ENCODE peak calls at places on chromosomes 11 and 22, in ten cellular contexts. T, F, M, E, R, L, N, G, U and W are unnamed samples.

GRCh38 chr11:83483808-83484207 is 197.6 kb upstream of the CCDC90B start:
- DNase-seq in U (no peak), G (no peak), T (no peak), L (no peak), M (no peak), E (no peak), R (no peak), N (no peak), F (no peak), W (no peak)

GRCh38 chr22:26471522-26471921 is 12.1 kb downstream of the HPS4 start:
- DNase-seq in F (peak; percentile 70), L (no peak), G (no peak), U (no peak), M (peak; percentile 99), T (no peak), R (no peak), N (peak; percentile 60), E (no peak), W (peak; percentile 96)

GRCh38 chr11:34916014-34916809 is at the start of the genes APIP and PDHX:
- DNase-seq in L (peak; percentile 100), N (peak; percentile 94), F (peak; percentile 98), E (peak; percentile 94), G (peak; percentile 99), T (peak; percentile 98), R (peak; percentile 99), M (peak; percentile 99), U (peak; percentile 100), W (peak; percentile 90)

GRCh38 chr11:134751161-134751560 is 339.1 kb upstream of the B3GAT1 start:
- DNase-seq in R (no peak), F (no peak), U (no peak), T (no peak), E (no peak), L (no peak), G (no peak), M (no peak), N (no peak), W (no peak)

GRCh38 chr11:67006029-67006884 is 16.7 kb upstream of the SYT12 start:
- DNase-seq in N (no peak), M (no peak), R (peak; percentile 21), E (peak; percentile 61), L (no peak), G (no peak), T (peak; percentile 29), U (no peak), F (peak; percentile 48), W (no peak)

GRCh38 chr22:25626146-25626992 is 61.9 kb downstream of the GRK3 start:
- DNase-seq in L (no peak), N (no peak), F (no peak), U (no peak), G (no peak), R (no peak), T (no peak), E (no peak), M (no peak), W (no peak)

GRCh38 chr11:96324912-96325311 is 18.1 kb downstream of the MAML2 start:
- DNase-seq in M (peak; percentile 93), U (no peak), G (no peak), T (no peak), N (no peak), F (peak; percentile 69), L (peak; percentile 84), R (no peak), E (peak; percentile 74), W (peak; percentile 68)

GRCh38 chr11:100890779-100891178 is 203.7 kb downstream of the ARHGAP42 start:
- DNase-seq in G (no peak), F (peak; percentile 70), M (peak; percentile 59), U (no peak), N (no peak), R (no peak), T (no peak), E (peak; percentile 26), L (peak; percentile 91), W (no peak)

GRCh38 chr11:75084883-75085282 is 11.8 kb downstream of the OR2AT4 start:
- DNase-seq in M (no peak), L (no peak), R (no peak), U (no peak), F (no peak), T (no peak), G (no peak), E (no peak), N (no peak), W (no peak)

GRCh38 chr22:17785185-17786184 is 11.2 kb upstream of the BID start:
- DNase-seq in L (peak; percentile 38), F (peak; percentile 59), T (peak; percentile 70), N (no peak), R (peak; percentile 75), E (peak; percentile 59), G (peak; percentile 70), M (peak; percentile 70), U (peak; percentile 89), W (no peak)

GRCh38 chr11:116126540-116126939 is 622.3 kb upstream of the CADM1 start:
- DNase-seq in G (no peak), L (no peak), N (no peak), R (no peak), T (no peak), M (no peak), E (no peak), F (no peak), U (no peak), W (no peak)

GRCh38 chr11:84234011-84234410 is 947.8 kb upstream of the CCDC90B start:
- DNase-seq in G (no peak), R (no peak), F (no peak), E (no peak), T (no peak), U (no peak), L (no peak), M (no peak), N (no peak), W (no peak)

GRCh38 chr11:115226556-115226955 is 277.7 kb downstream of the CADM1 start:
- DNase-seq in T (no peak), G (no peak), E (peak; percentile 55), M (peak; percentile 98), F (peak; percentile 46), N (no peak), L (peak; percentile 9), R (no peak), U (no peak), W (peak; percentile 92)

GRCh38 chr11:125588505-125588904 is 4.1 kb upstream of the STT3A start:
- DNase-seq in T (no peak), R (no peak), E (no peak), U (no peak), F (no peak), N (no peak), G (no peak), M (peak; percentile 54), L (no peak), W (peak; percentile 5)

GRCh38 chr11:61963282-61964057 is 4.0 kb downstream of the FTH1 start:
- DNase-seq in L (peak; percentile 86), M (peak; percentile 73), E (no peak), N (no peak), T (no peak), G (no peak), U (no peak), R (no peak), F (no peak), W (no peak)

GRCh38 chr22:23404689-23405365 is 175.3 kb downstream of the IGLL1 start:
- DNase-seq in G (no peak), R (no peak), N (no peak), T (no peak), E (peak; percentile 28), F (peak; percentile 62), M (peak; percentile 26), L (peak; percentile 48), U (peak; percentile 69), W (no peak)

GRCh38 chr11:132780051-132780450 is 752.2 kb downstream of the OPCML start:
- DNase-seq in M (no peak), F (no peak), R (no peak), T (no peak), G (no peak), L (no peak), E (no peak), U (no peak), N (peak; percentile 30), W (no peak)

GRCh38 chr11:127862406-127862805 is 725.0 kb downstream of the ETS1 start:
- DNase-seq in L (no peak), E (no peak), F (no peak), T (no peak), N (no peak), U (no peak), M (peak; percentile 75), R (no peak), G (no peak), W (peak; percentile 33)

GRCh38 chr11:65524010-65524746 is 705 bp upstream of the SCYL1 start:
- DNase-seq in F (no peak), R (no peak), G (no peak), E (no peak), T (no peak), N (no peak), M (no peak), L (no peak), U (peak; percentile 84), W (no peak)

GRCh38 chr11:73372371-73372993 is 3.7 kb upstream of the RELT start:
- DNase-seq in R (no peak), T (no peak), F (peak; percentile 62), N (no peak), U (no peak), G (no peak), L (no peak), E (no peak), M (peak; percentile 52), W (peak; percentile 10)

GRCh38 chr11:34633990-34634725 is 13.3 kb downstream of the EHF start:
- DNase-seq in T (no peak), L (peak; percentile 58), U (no peak), G (no peak), N (no peak), F (no peak), M (peak; percentile 52), E (no peak), R (no peak), W (no peak)

GRCh38 chr11:114054830-114055229 is 4.7 kb upstream of the ZBTB16 start:
- DNase-seq in L (no peak), F (no peak), N (no peak), M (no peak), E (no peak), G (no peak), T (no peak), U (no peak), R (no peak), W (no peak)

GRCh38 chr11:57087966-57088365 is 93.8 kb upstream of the LRRC55 start:
- DNase-seq in G (no peak), M (no peak), F (no peak), E (no peak), U (no peak), R (no peak), L (no peak), N (no peak), T (no peak), W (no peak)

GRCh38 chr11:91802475-91802874 is 422.1 kb upstream of the FAT3 start:
- DNase-seq in U (no peak), M (no peak), F (no peak), G (no peak), R (no peak), E (no peak), T (no peak), N (no peak), L (no peak), W (no peak)